ENCODE peak calls at places on chromosome 19, in ten cellular contexts. Z is GM23248; V is neuronal stem cell; C is dorsolateral prefrontal cortex; M is cardiac muscle cell; L is WERI-Rb-1; Y is CD4-positive, alpha-beta memory T cell; P is psoas muscle; E is foreskin keratinocyte; I is naive thymus-derived CD4-positive, alpha-beta T cell. R is an unnamed sample.

GRCh38 chr19:18428837-18429674 is 8.9 kb downstream of the ISYNA1 start:
- DNase-seq in Z (peak; percentile 97), V (peak; percentile 94), C (peak; percentile 78), M (peak; percentile 82), L (peak; percentile 97), Y (peak; percentile 90), P (peak; percentile 83), E (peak; percentile 46), I (peak; percentile 76), R (peak; percentile 97)

GRCh38 chr19:7904074-7905020 is 670 bp downstream of the MAP2K7 start:
- DNase-seq in Z (no peak), V (no peak), C (no peak), M (no peak), L (no peak), Y (peak; percentile 93), P (peak; percentile 83), E (no peak), I (peak; percentile 64), R (peak; percentile 88)

GRCh38 chr19:29105629-29106352 is 107.2 kb downstream of the UQCRFS1 start:
- DNase-seq in Z (no peak), V (no peak), C (no peak), M (no peak), L (no peak), Y (no peak), P (no peak), E (no peak), I (no peak), R (no peak)

GRCh38 chr19:11494634-11495285 is 10.9 kb downstream of the ZNF653 start:
- DNase-seq in Z (no peak), V (no peak), C (no peak), M (no peak), L (no peak), Y (no peak), P (no peak), E (no peak), I (no peak), R (no peak)

GRCh38 chr19:38023245-38023644 is 116.2 kb downstream of the SIPA1L3 start:
- DNase-seq in Z (peak; percentile 64), V (no peak), C (no peak), M (peak; percentile 57), L (no peak), Y (no peak), P (no peak), E (no peak), I (no peak), R (no peak)

GRCh38 chr19:38298841-38299680 is 5.0 kb upstream of the C19orf33 start:
- DNase-seq in Z (no peak), V (no peak), C (no peak), M (peak; percentile 43), L (no peak), Y (no peak), P (no peak), E (no peak), I (no peak), R (no peak)

GRCh38 chr19:45498411-45499195 is at the start of gene PPM1N:
- DNase-seq in Z (peak; percentile 59), V (no peak), C (no peak), M (peak; percentile 34), L (peak; percentile 86), Y (peak; percentile 66), P (peak; percentile 66), E (no peak), I (peak; percentile 49), R (peak; percentile 52)

GRCh38 chr19:49473868-49474544 is at the start of gene FLT3LG:
- DNase-seq in Z (peak; percentile 83), V (no peak), C (peak; percentile 28), M (peak; percentile 78), L (peak; percentile 59), Y (peak; percentile 96), P (peak; percentile 87), E (no peak), I (peak; percentile 96), R (peak; percentile 95)

GRCh38 chr19:54294539-54294938 is 13.6 kb upstream of the LILRB2 start:
- DNase-seq in Z (no peak), V (no peak), C (no peak), M (no peak), L (no peak), Y (no peak), P (no peak), E (no peak), I (no peak), R (no peak)

GRCh38 chr19:3851254-3852176 is 17.3 kb downstream of the ZFR2 start:
- DNase-seq in Z (peak; percentile 8), V (no peak), C (no peak), M (no peak), L (no peak), Y (no peak), P (no peak), E (no peak), I (no peak), R (no peak)

GRCh38 chr19:4557971-4558941 is 1.2 kb downstream of the SEMA6B start:
- DNase-seq in Z (peak; percentile 45), V (no peak), C (no peak), M (peak; percentile 34), L (no peak), Y (no peak), P (no peak), E (no peak), I (no peak), R (peak; percentile 20)

GRCh38 chr19:1508507-1508856 is 4.3 kb downstream of the ADAMTSL5 start:
- DNase-seq in Z (no peak), V (no peak), C (no peak), M (no peak), L (no peak), Y (no peak), P (no peak), E (peak; percentile 44), I (no peak), R (no peak)

GRCh38 chr19:1507763-1508506 is 4.9 kb downstream of the ADAMTSL5 start:
- DNase-seq in Z (peak; percentile 98), V (peak; percentile 97), C (peak; percentile 89), M (peak; percentile 97), L (peak; percentile 97), Y (peak; percentile 95), P (peak; percentile 94), E (peak; percentile 93), I (peak; percentile 91), R (peak; percentile 92)

GRCh38 chr19:1505012-1505411 is 7.8 kb downstream of the ADAMTSL5 start:
- DNase-seq in Z (no peak), V (no peak), C (no peak), M (no peak), L (no peak), Y (peak; percentile 7), P (no peak), E (no peak), I (no peak), R (no peak)

GRCh38 chr19:1507192-1507660 is 5.6 kb downstream of the ADAMTSL5 start:
- DNase-seq in Z (no peak), V (no peak), C (no peak), M (no peak), L (no peak), Y (no peak), P (no peak), E (no peak), I (no peak), R (no peak)

GRCh38 chr19:1505991-1506881 is 6.6 kb downstream of the ADAMTSL5 start:
- DNase-seq in Z (no peak), V (no peak), C (no peak), M (no peak), L (no peak), Y (no peak), P (no peak), E (no peak), I (no peak), R (no peak)
- H3K27ac ChIP-seq in Z (no peak overlapping the region), V (no peak overlapping the region), C (no peak overlapping the region), M (no peak overlapping the region), L (no peak overlapping the region), Y (no peak overlapping the region), P (no peak overlapping the region), E (no peak overlapping the region), I (no peak overlapping the region), R (peak overlapping the region; percentile 80)

DNA sequence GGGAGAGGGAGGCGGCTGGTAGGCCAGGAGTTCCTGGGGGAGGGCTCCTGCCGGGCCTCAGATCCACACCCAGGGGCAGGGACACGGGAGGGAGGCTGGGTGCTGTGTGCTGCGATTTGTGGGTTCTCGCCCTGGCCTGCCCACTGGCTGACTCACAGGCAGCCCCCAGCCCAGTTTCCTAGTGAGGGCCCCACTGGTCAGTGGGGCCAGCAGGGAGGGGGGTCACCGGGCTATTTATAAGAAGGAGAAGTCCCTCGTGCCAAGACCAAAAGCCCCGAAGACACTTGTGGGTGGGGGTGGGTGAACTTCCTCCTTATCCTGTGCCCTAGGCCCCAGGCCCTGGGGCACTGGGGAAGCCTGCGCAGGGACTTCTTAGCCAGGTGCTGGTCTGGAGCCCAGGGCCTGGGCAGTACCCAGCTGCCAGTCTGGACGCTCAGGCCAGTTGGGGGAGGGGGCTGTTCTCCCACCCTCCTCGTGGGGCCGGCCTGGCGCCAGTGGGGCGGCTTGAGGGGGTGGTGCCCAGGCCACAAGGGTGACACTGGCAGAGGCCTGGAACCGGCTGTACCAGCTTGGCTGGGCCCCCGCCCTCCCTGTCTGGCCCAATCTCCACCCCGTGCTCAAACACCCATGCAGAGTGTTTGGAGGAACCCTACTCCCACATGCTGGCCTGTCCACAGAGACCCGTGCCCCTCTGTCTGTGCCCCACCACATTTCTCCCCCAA is 5.0 kb upstream of the JUNB start:
- DNase-seq in Z (no peak), V (no peak), C (peak; percentile 37), M (no peak), L (no peak), Y (peak; percentile 54), P (peak; percentile 78), E (peak; percentile 10), I (no peak), R (no peak)
- H3K27ac ChIP-seq in Z (peak overlapping the region; percentile 73), V (no peak overlapping the region), C (peak overlapping the region; percentile 99), M (peak overlapping the region; percentile 68), L (peak overlapping the region; percentile 96), Y (peak overlapping the region; percentile 99), P (peak overlapping the region; percentile 99), E (peak overlapping the region; percentile 29), I (peak overlapping the region; percentile 98), R (peak overlapping the region; percentile 48)

DNA sequence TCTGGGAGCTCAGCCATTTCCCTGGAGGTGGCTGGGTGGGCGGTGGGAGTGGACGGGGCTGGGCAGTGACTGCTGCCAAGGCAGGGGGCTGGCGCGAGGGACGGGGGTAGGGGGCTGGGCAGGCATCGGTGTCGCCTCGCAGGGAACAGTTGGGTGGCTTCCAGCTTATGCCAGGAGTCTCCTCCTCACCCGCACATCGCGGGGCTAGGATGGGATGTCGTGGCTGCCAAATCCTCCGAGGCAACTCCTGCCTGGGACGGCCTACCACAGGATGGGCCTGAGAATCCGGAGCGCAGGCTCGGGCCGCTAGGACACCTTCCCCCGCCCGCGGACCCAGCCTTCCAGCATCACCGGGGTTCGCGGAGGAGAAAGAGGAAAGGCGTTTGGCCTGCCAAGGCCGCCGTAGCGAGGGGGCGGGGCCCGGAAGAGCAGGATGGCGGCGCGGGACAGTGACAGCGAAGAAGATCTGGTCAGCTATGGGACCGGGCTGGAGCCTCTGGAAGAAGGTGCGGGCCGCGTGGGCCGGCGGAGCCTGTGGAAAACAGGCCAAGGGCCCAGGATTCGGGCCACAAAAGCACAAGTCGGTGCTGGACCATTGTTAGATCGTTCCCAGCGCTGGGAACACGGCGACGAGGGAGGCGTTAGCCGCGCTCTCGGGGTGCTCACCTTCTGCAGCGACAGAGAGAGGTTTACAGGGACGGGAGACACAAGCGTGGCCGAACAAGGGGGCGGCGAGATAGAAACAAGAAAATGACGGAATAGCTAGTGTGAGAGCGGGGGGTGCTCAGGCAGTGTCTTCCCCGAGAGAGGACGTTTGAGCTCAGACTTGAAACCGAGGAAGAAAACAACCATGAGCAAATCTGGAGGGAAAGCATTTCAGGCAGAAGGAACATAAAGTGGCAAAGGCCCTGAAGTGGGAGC is at the start of gene GPATCH1:
- DNase-seq in Z (peak; percentile 95), V (peak; percentile 86), C (peak; percentile 92), M (peak; percentile 90), L (peak; percentile 91), Y (peak; percentile 85), P (peak; percentile 92), E (peak; percentile 58), I (peak; percentile 79), R (peak; percentile 79)
- H3K27ac ChIP-seq in Z (peak within 1 kb of the TSS; percentile 36), V (peak within 1 kb of the TSS; percentile 69), C (peak within 1 kb of the TSS; percentile 82), M (peak within 1 kb of the TSS; percentile 70), L (peak within 1 kb of the TSS; percentile 74), Y (peak within 1 kb of the TSS; percentile 75), P (peak within 1 kb of the TSS; percentile 81), E (peak within 1 kb of the TSS; percentile 77), I (peak within 1 kb of the TSS; percentile 84), R (peak within 1 kb of the TSS; percentile 76)

GRCh38 chr19:16882146-16882545 is 6.7 kb upstream of the F2RL3 start:
- DNase-seq in Z (no peak), V (no peak), C (no peak), M (peak; percentile 9), L (no peak), Y (no peak), P (no peak), E (no peak), I (no peak), R (no peak)
- H3K27ac ChIP-seq in Z (no peak overlapping the region), V (no peak overlapping the region), C (no peak overlapping the region), M (no peak overlapping the region), L (no peak overlapping the region), Y (no peak overlapping the region), P (no peak overlapping the region), E (no peak overlapping the region), I (no peak overlapping the region), R (no peak overlapping the region)